ENCODE peak calls at places on chromosomes 7 and 10, in six cellular contexts. F, Y, V, W, R and C are unnamed samples.

GRCh38 chr10:62594093-62594520 is 210.4 kb upstream of the ADO start:
- DNase-seq in V (peak), R (peak), Y (peak), W (peak), F (peak), C (no peak)

GRCh38 chr7:87747681-87748080 is 119.5 kb downstream of the RUNDC3B start:
- DNase-seq in F (no peak), V (no peak), W (no peak), Y (no peak), R (no peak), C (no peak)

GRCh38 chr10:88209837-88210552 is 346.6 kb downstream of the PTEN start:
- DNase-seq in W (no peak), R (no peak), V (no peak), F (no peak), Y (no peak), C (no peak)

GRCh38 chr10:28872592-28873165 is 195.4 kb downstream of the BAMBI start:
- DNase-seq in F (no peak), Y (no peak), W (no peak), R (no peak), V (no peak), C (no peak)

GRCh38 chr10:10959666-10960065 is 58.0 kb upstream of the CELF2 start:
- DNase-seq in Y (no peak), R (no peak), W (no peak), F (no peak), V (no peak), C (no peak)

GRCh38 chr7:154785898-154786297 is 217.0 kb downstream of the PAXIP1 start:
- DNase-seq in Y (no peak), R (no peak), W (no peak), V (no peak), F (no peak), C (no peak)

GRCh38 chr7:129494041-129494440 is 8.3 kb upstream of the SMKR1 start:
- DNase-seq in R (no peak), V (no peak), W (no peak), Y (no peak), F (no peak), C (no peak)

GRCh38 chr10:21399392-21400015 is 126.0 kb downstream of the SKIDA1 start:
- DNase-seq in W (no peak), Y (no peak), F (no peak), V (no peak), R (no peak), C (no peak)

GRCh38 chr10:13865758-13866491 is 279.2 kb downstream of the PRPF18 start:
- DNase-seq in Y (peak), R (no peak), V (no peak), F (no peak), W (no peak), C (no peak)

GRCh38 chr7:26156454-26157365 is 4.7 kb downstream of the NFE2L3 start:
- DNase-seq in F (no peak), Y (no peak), R (no peak), V (no peak), W (peak), C (no peak)

GRCh38 chr10:97858001-97858439 is 8.4 kb downstream of the GOLGA7B start:
- DNase-seq in Y (no peak), W (no peak), F (no peak), V (no peak), R (no peak), C (no peak)

GRCh38 chr7:18653381-18654155 is 158.0 kb downstream of the HDAC9 start:
- DNase-seq in Y (no peak), F (no peak), W (no peak), R (no peak), V (no peak), C (no peak)

GRCh38 chr7:2860627-2861133 is 16.6 kb upstream of the GNA12 start:
- DNase-seq in W (no peak), V (no peak), R (no peak), Y (no peak), F (no peak), C (peak)

GRCh38 chr7:50693475-50693874 is 89.2 kb downstream of the GRB10 start:
- DNase-seq in F (no peak), Y (no peak), W (no peak), V (no peak), R (no peak), C (no peak)

GRCh38 chr10:110762849-110763211 is 108.9 kb upstream of the PDCD4 start:
- DNase-seq in Y (peak), R (no peak), V (no peak), W (no peak), F (no peak), C (no peak)

GRCh38 chr7:100126239-100126930 is 382 bp upstream of the MBLAC1 start:
- DNase-seq in V (no peak), Y (no peak), W (no peak), F (no peak), R (no peak), C (no peak)

GRCh38 chr7:93902777-93903423 is 3.5 kb upstream of the GNGT1 start:
- DNase-seq in F (no peak), V (no peak), R (no peak), W (no peak), Y (no peak), C (no peak)

GRCh38 chr7:106781007-106781406 is 84.1 kb upstream of the PIK3CG start:
- DNase-seq in V (no peak), W (no peak), R (no peak), F (no peak), Y (no peak), C (no peak)

GRCh38 chr7:39291644-39292411 is 274.4 kb upstream of the YAE1 start:
- DNase-seq in Y (no peak), F (no peak), R (no peak), W (no peak), V (no peak), C (no peak)

GRCh38 chr7:116687801-116688201 is 15.8 kb downstream of the MET start:
- DNase-seq in R (no peak), F (no peak), Y (no peak), W (no peak), V (no peak), C (no peak)

GRCh38 chr10:124538669-124539068 is 77.0 kb downstream of the LHPP start:
- DNase-seq in F (no peak), R (no peak), Y (no peak), W (no peak), V (no peak), C (no peak)

GRCh38 chr7:106893591-106893990 is 28.5 kb downstream of the PIK3CG start:
- DNase-seq in W (no peak), V (no peak), F (no peak), R (no peak), Y (no peak), C (no peak)

GRCh38 chr7:157951300-157952049 is 614.7 kb downstream of the DNAJB6 start:
- DNase-seq in V (peak), R (peak), Y (no peak), F (no peak), W (no peak), C (no peak)

GRCh38 chr10:114714281-114714741 is 56.2 kb upstream of the ABLIM1 start:
- DNase-seq in Y (peak), V (no peak), F (no peak), W (peak), R (no peak), C (no peak)

GRCh38 chr7:148327379-148327778 is 263.2 kb upstream of the C7orf33 start:
- DNase-seq in V (no peak), Y (no peak), W (no peak), R (no peak), F (no peak), C (no peak)

GRCh38 chr7:124276005-124276606 is 243.2 kb upstream of the TMEM229A start:
- DNase-seq in F (peak), R (no peak), W (peak), Y (no peak), V (no peak), C (no peak)

GRCh38 chr10:97097154-97097490 is 88.6 kb downstream of the SLIT1 start:
- DNase-seq in F (no peak), Y (no peak), W (no peak), R (no peak), V (no peak), C (no peak)

GRCh38 chr7:106590209-106590816 is 70.6 kb downstream of the CCDC71L start:
- DNase-seq in R (no peak), V (no peak), W (no peak), F (no peak), Y (no peak), C (no peak)

GRCh38 chr10:8043569-8044306 is 10.8 kb upstream of the GATA3 start:
- DNase-seq in F (no peak), W (no peak), Y (no peak), V (no peak), R (no peak), C (no peak)

GRCh38 chr10:124539935-124540641 is 78.5 kb downstream of the LHPP start:
- DNase-seq in V (no peak), F (peak), Y (peak), R (peak), W (peak), C (no peak)

GRCh38 chr10:34729619-34730018 is 85.5 kb downstream of the PARD3 start:
- DNase-seq in F (no peak), V (no peak), R (no peak), Y (no peak), W (no peak), C (no peak)

GRCh38 chr10:37379991-37380390 is 254.6 kb downstream of the ANKRD30A start:
- DNase-seq in W (no peak), R (no peak), F (no peak), Y (no peak), V (no peak), C (no peak)

GRCh38 chr10:24706479-24707118 is 17.1 kb downstream of the ARHGAP21 start:
- DNase-seq in F (no peak), V (no peak), Y (no peak), R (no peak), W (peak), C (no peak)

GRCh38 chr7:154744226-154744860 is 258.6 kb downstream of the PAXIP1 start:
- DNase-seq in Y (no peak), F (no peak), R (no peak), W (peak), V (no peak), C (no peak)

GRCh38 chr7:134549366-134549765 is 456 bp downstream of the AKR1B15 start:
- DNase-seq in R (no peak), Y (no peak), F (no peak), V (no peak), W (no peak), C (no peak)

GRCh38 chr7:18927134-18927533 is 190.3 kb downstream of the TWIST1 start:
- DNase-seq in F (no peak), W (no peak), Y (no peak), R (no peak), V (no peak), C (no peak)

GRCh38 chr10:124602121-124602561 is 140.5 kb downstream of the LHPP start:
- DNase-seq in Y (no peak), R (peak), V (no peak), W (no peak), F (no peak), C (no peak)

GRCh38 chr10:110783509-110784103 is 88.1 kb upstream of the PDCD4 start:
- DNase-seq in R (no peak), F (no peak), V (no peak), Y (no peak), W (no peak), C (no peak)

GRCh38 chr7:155161690-155162089 is 91.6 kb downstream of the HTR5A start:
- DNase-seq in F (no peak), R (no peak), Y (no peak), W (no peak), V (no peak), C (no peak)

GRCh38 chr10:103472005-103472404 is 7.0 kb downstream of the CALHM3 start:
- DNase-seq in W (peak), F (no peak), Y (no peak), V (no peak), R (no peak), C (no peak)
- TF ChIP-seq POLR2A in W (no peak), F (no peak), Y (no peak), V (no peak), R (no peak), C (no peak)

GRCh38 chr7:47088329-47089067 is 493.4 kb downstream of the TNS3 start:
- DNase-seq in R (no peak), F (peak), Y (peak), W (peak), V (no peak), C (peak)

GRCh38 chr7:47083476-47084250 is 498.2 kb downstream of the TNS3 start:
- DNase-seq in V (no peak), R (no peak), F (no peak), Y (no peak), W (no peak), C (no peak)

GRCh38 chr7:47087866-47088265 is 494.0 kb downstream of the TNS3 start:
- DNase-seq in F (no peak), V (no peak), Y (no peak), R (no peak), W (no peak), C (no peak)

GRCh38 chr7:47089068-47089417 is 492.9 kb downstream of the TNS3 start:
- DNase-seq in F (no peak), W (no peak), V (no peak), Y (no peak), R (no peak), C (no peak)

GRCh38 chr7:47085491-47086275 is 496.2 kb downstream of the TNS3 start:
- DNase-seq in R (no peak), V (no peak), W (no peak), F (no peak), Y (no peak), C (no peak)
- H3K4me3 ChIP-seq in R (no peak), V (no peak), W (no peak), F (no peak), Y (no peak), C (no peak)

GRCh38 chr10:89250814-89251416 is 660 bp downstream of the LIPA start:
- DNase-seq in F (no peak), R (no peak), W (no peak), Y (no peak), V (no peak), C (no peak)
- TF ChIP-seq POLR2A in F (no peak), R (no peak), W (no peak), Y (no peak), V (no peak), C (no peak)

DNA sequence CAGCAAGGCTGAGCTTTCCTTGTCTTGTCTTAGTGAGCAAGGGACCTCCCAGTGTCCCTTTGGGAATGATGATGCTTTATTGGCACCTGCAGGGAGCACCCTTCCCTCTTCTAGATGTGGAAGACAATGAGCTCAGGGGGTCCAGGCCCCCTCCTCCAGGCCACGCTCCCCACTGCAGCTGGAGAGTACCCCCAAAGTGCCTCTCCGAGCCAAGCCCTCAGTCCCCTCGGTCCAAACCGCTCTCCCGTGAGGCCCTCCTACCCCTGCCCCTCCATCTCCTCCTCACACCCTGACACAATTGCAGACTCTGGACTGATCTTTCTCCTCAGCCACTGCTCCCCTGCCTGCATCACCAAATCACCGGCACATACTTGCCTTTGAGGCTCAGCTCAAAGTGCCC is 16.7 kb downstream of the RBP3 start:
- DNase-seq in W (no peak), Y (no peak), R (no peak), F (no peak), V (no peak), C (no peak)
- H3K4me3 ChIP-seq in W (no peak), Y (no peak), R (no peak), F (no peak), V (no peak), C (no peak)